ENCODE peak calls at places on chromosomes 5 and 9, in ten cellular contexts. One of them, this sample, is unnamed.

GRCh38 chr5:157492886-157493285 is 32.9 kb downstream of the NIPAL4 start:
- DNase-seq in non-pigmented ciliary epithelial cell: no peak
- DNase-seq in H4: no peak
- DNase-seq in skeletal muscle cell: no peak
- DNase-seq in stimulated activated CD4-positive, alpha-beta T cell treated with anti-CD3 and anti-CD28 coated beads, Interleukin-1b, Interleukin-23, amount 100 ng/mL, for 48 hours: no peak
- DNase-seq in stomach: no peak
- DNase-seq in activated T-cell treated with anti-CD3 and anti-CD28 coated beads for 24 hours: no peak
- DNase-seq in ELR: no peak
- DNase-seq in astrocyte of the spinal cord: no peak
- DNase-seq in right lobe of liver: no peak
- DNase-seq in this sample: no peak

GRCh38 chr5:14004598-14005394 is 60.3 kb upstream of the DNAH5 start:
- DNase-seq in stimulated activated CD4-positive, alpha-beta T cell treated with anti-CD3 and anti-CD28 coated beads, Interleukin-1b, Interleukin-23, amount 100 ng/mL, for 48 hours: no peak
- DNase-seq in H4: peak; percentile 64
- DNase-seq in stomach: no peak
- DNase-seq in activated T-cell treated with anti-CD3 and anti-CD28 coated beads for 24 hours: no peak
- DNase-seq in non-pigmented ciliary epithelial cell: no peak
- DNase-seq in ELR: no peak
- DNase-seq in astrocyte of the spinal cord: no peak
- DNase-seq in skeletal muscle cell: no peak
- DNase-seq in right lobe of liver: no peak
- DNase-seq in this sample: no peak

GRCh38 chr9:38183994-38184568 is 115.1 kb upstream of the SHB start:
- DNase-seq in H4: peak; percentile 52
- DNase-seq in stimulated activated CD4-positive, alpha-beta T cell treated with anti-CD3 and anti-CD28 coated beads, Interleukin-1b, Interleukin-23, amount 100 ng/mL, for 48 hours: no peak
- DNase-seq in astrocyte of the spinal cord: peak; percentile 28
- DNase-seq in ELR: no peak
- DNase-seq in stomach: no peak
- DNase-seq in activated T-cell treated with anti-CD3 and anti-CD28 coated beads for 24 hours: no peak
- DNase-seq in skeletal muscle cell: no peak
- DNase-seq in non-pigmented ciliary epithelial cell: no peak
- DNase-seq in right lobe of liver: no peak
- DNase-seq in this sample: peak; percentile 77

GRCh38 chr9:116798521-116798920 is 111.4 kb downstream of the TRIM32 start:
- DNase-seq in stimulated activated CD4-positive, alpha-beta T cell treated with anti-CD3 and anti-CD28 coated beads, Interleukin-1b, Interleukin-23, amount 100 ng/mL, for 48 hours: no peak
- DNase-seq in stomach: no peak
- DNase-seq in H4: no peak
- DNase-seq in activated T-cell treated with anti-CD3 and anti-CD28 coated beads for 24 hours: no peak
- DNase-seq in right lobe of liver: no peak
- DNase-seq in skeletal muscle cell: no peak
- DNase-seq in ELR: no peak
- DNase-seq in non-pigmented ciliary epithelial cell: no peak
- DNase-seq in astrocyte of the spinal cord: no peak
- DNase-seq in this sample: no peak

GRCh38 chr5:92378961-92379611 is 996.0 kb upstream of the ARRDC3 start:
- DNase-seq in astrocyte of the spinal cord: peak; percentile 56
- DNase-seq in ELR: peak; percentile 43
- DNase-seq in right lobe of liver: peak; percentile 34
- DNase-seq in stimulated activated CD4-positive, alpha-beta T cell treated with anti-CD3 and anti-CD28 coated beads, Interleukin-1b, Interleukin-23, amount 100 ng/mL, for 48 hours: no peak
- DNase-seq in skeletal muscle cell: peak; percentile 31
- DNase-seq in non-pigmented ciliary epithelial cell: peak; percentile 18
- DNase-seq in H4: no peak
- DNase-seq in stomach: no peak
- DNase-seq in activated T-cell treated with anti-CD3 and anti-CD28 coated beads for 24 hours: no peak
- DNase-seq in this sample: no peak

GRCh38 chr9:72133365-72134035 is 15.7 kb upstream of the GDA start:
- DNase-seq in stimulated activated CD4-positive, alpha-beta T cell treated with anti-CD3 and anti-CD28 coated beads, Interleukin-1b, Interleukin-23, amount 100 ng/mL, for 48 hours: no peak
- DNase-seq in right lobe of liver: no peak
- DNase-seq in non-pigmented ciliary epithelial cell: no peak
- DNase-seq in activated T-cell treated with anti-CD3 and anti-CD28 coated beads for 24 hours: no peak
- DNase-seq in skeletal muscle cell: no peak
- DNase-seq in ELR: no peak
- DNase-seq in astrocyte of the spinal cord: no peak
- DNase-seq in H4: no peak
- DNase-seq in stomach: no peak
- DNase-seq in this sample: no peak

GRCh38 chr5:92403308-92403707 is 1020.2 kb upstream of the ARRDC3 start:
- DNase-seq in right lobe of liver: no peak
- DNase-seq in activated T-cell treated with anti-CD3 and anti-CD28 coated beads for 24 hours: no peak
- DNase-seq in stimulated activated CD4-positive, alpha-beta T cell treated with anti-CD3 and anti-CD28 coated beads, Interleukin-1b, Interleukin-23, amount 100 ng/mL, for 48 hours: no peak
- DNase-seq in skeletal muscle cell: no peak
- DNase-seq in non-pigmented ciliary epithelial cell: no peak
- DNase-seq in astrocyte of the spinal cord: no peak
- DNase-seq in H4: no peak
- DNase-seq in ELR: no peak
- DNase-seq in stomach: no peak
- DNase-seq in this sample: no peak

GRCh38 chr5:101102506-101102905 is 199.4 kb upstream of the ST8SIA4 start:
- DNase-seq in activated T-cell treated with anti-CD3 and anti-CD28 coated beads for 24 hours: no peak
- DNase-seq in skeletal muscle cell: no peak
- DNase-seq in astrocyte of the spinal cord: peak; percentile 9
- DNase-seq in ELR: peak; percentile 44
- DNase-seq in stimulated activated CD4-positive, alpha-beta T cell treated with anti-CD3 and anti-CD28 coated beads, Interleukin-1b, Interleukin-23, amount 100 ng/mL, for 48 hours: no peak
- DNase-seq in stomach: no peak
- DNase-seq in non-pigmented ciliary epithelial cell: no peak
- DNase-seq in H4: no peak
- DNase-seq in right lobe of liver: no peak
- DNase-seq in this sample: no peak

GRCh38 chr5:93995126-93995621 is 253.8 kb upstream of the POU5F2 start:
- DNase-seq in skeletal muscle cell: peak; percentile 1
- DNase-seq in non-pigmented ciliary epithelial cell: peak; percentile 1
- DNase-seq in stomach: no peak
- DNase-seq in H4: peak; percentile 7
- DNase-seq in ELR: peak; percentile 20
- DNase-seq in astrocyte of the spinal cord: peak; percentile 5
- DNase-seq in activated T-cell treated with anti-CD3 and anti-CD28 coated beads for 24 hours: no peak
- DNase-seq in right lobe of liver: no peak
- DNase-seq in stimulated activated CD4-positive, alpha-beta T cell treated with anti-CD3 and anti-CD28 coated beads, Interleukin-1b, Interleukin-23, amount 100 ng/mL, for 48 hours: no peak
- DNase-seq in this sample: no peak

GRCh38 chr9:5186416-5187169 is 1.2 kb upstream of the INSL6 start:
- DNase-seq in skeletal muscle cell: peak; percentile 18
- DNase-seq in activated T-cell treated with anti-CD3 and anti-CD28 coated beads for 24 hours: peak; percentile 38
- DNase-seq in stomach: peak; percentile 59
- DNase-seq in right lobe of liver: no peak
- DNase-seq in ELR: peak; percentile 71
- DNase-seq in H4: peak; percentile 43
- DNase-seq in astrocyte of the spinal cord: peak; percentile 63
- DNase-seq in stimulated activated CD4-positive, alpha-beta T cell treated with anti-CD3 and anti-CD28 coated beads, Interleukin-1b, Interleukin-23, amount 100 ng/mL, for 48 hours: peak; percentile 43
- DNase-seq in non-pigmented ciliary epithelial cell: peak; percentile 35
- DNase-seq in this sample: peak; percentile 62

GRCh38 chr9:122777935-122778671 is 10.6 kb upstream of the OR5C1 start:
- DNase-seq in right lobe of liver: no peak
- DNase-seq in stimulated activated CD4-positive, alpha-beta T cell treated with anti-CD3 and anti-CD28 coated beads, Interleukin-1b, Interleukin-23, amount 100 ng/mL, for 48 hours: no peak
- DNase-seq in ELR: peak; percentile 47
- DNase-seq in non-pigmented ciliary epithelial cell: peak; percentile 19
- DNase-seq in stomach: no peak
- DNase-seq in H4: peak; percentile 57
- DNase-seq in skeletal muscle cell: peak; percentile 12
- DNase-seq in activated T-cell treated with anti-CD3 and anti-CD28 coated beads for 24 hours: no peak
- DNase-seq in astrocyte of the spinal cord: peak; percentile 3
- DNase-seq in this sample: no peak

GRCh38 chr5:58107704-58108103 is 352.2 kb downstream of the PLK2 start:
- DNase-seq in H4: no peak
- DNase-seq in right lobe of liver: no peak
- DNase-seq in ELR: peak; percentile 14
- DNase-seq in astrocyte of the spinal cord: peak; percentile 44
- DNase-seq in stomach: no peak
- DNase-seq in non-pigmented ciliary epithelial cell: peak; percentile 27
- DNase-seq in activated T-cell treated with anti-CD3 and anti-CD28 coated beads for 24 hours: no peak
- DNase-seq in skeletal muscle cell: peak; percentile 75
- DNase-seq in stimulated activated CD4-positive, alpha-beta T cell treated with anti-CD3 and anti-CD28 coated beads, Interleukin-1b, Interleukin-23, amount 100 ng/mL, for 48 hours: no peak
- DNase-seq in this sample: no peak

GRCh38 chr9:75993434-75993833 is 103.0 kb downstream of the PCSK5 start:
- DNase-seq in stomach: no peak
- DNase-seq in astrocyte of the spinal cord: peak; percentile 86
- DNase-seq in activated T-cell treated with anti-CD3 and anti-CD28 coated beads for 24 hours: no peak
- DNase-seq in right lobe of liver: no peak
- DNase-seq in H4: peak; percentile 17
- DNase-seq in skeletal muscle cell: peak; percentile 81
- DNase-seq in non-pigmented ciliary epithelial cell: peak; percentile 32
- DNase-seq in ELR: peak; percentile 0
- DNase-seq in stimulated activated CD4-positive, alpha-beta T cell treated with anti-CD3 and anti-CD28 coated beads, Interleukin-1b, Interleukin-23, amount 100 ng/mL, for 48 hours: no peak
- DNase-seq in this sample: no peak

GRCh38 chr9:127980056-127980705 is 608 bp downstream of the EEIG1 start:
- DNase-seq in stomach: peak; percentile 81
- DNase-seq in right lobe of liver: peak; percentile 76
- DNase-seq in activated T-cell treated with anti-CD3 and anti-CD28 coated beads for 24 hours: no peak
- DNase-seq in astrocyte of the spinal cord: peak; percentile 26
- DNase-seq in non-pigmented ciliary epithelial cell: no peak
- DNase-seq in ELR: peak; percentile 51
- DNase-seq in skeletal muscle cell: no peak
- DNase-seq in H4: no peak
- DNase-seq in stimulated activated CD4-positive, alpha-beta T cell treated with anti-CD3 and anti-CD28 coated beads, Interleukin-1b, Interleukin-23, amount 100 ng/mL, for 48 hours: no peak
- DNase-seq in this sample: peak; percentile 33

GRCh38 chr5:74963407-74963806 is 89.0 kb downstream of the GCNT4 start:
- DNase-seq in non-pigmented ciliary epithelial cell: no peak
- DNase-seq in skeletal muscle cell: no peak
- DNase-seq in stomach: no peak
- DNase-seq in activated T-cell treated with anti-CD3 and anti-CD28 coated beads for 24 hours: no peak
- DNase-seq in right lobe of liver: no peak
- DNase-seq in astrocyte of the spinal cord: no peak
- DNase-seq in ELR: no peak
- DNase-seq in stimulated activated CD4-positive, alpha-beta T cell treated with anti-CD3 and anti-CD28 coated beads, Interleukin-1b, Interleukin-23, amount 100 ng/mL, for 48 hours: no peak
- DNase-seq in H4: no peak
- DNase-seq in this sample: no peak

GRCh38 chr5:180441577-180441976 is 52.6 kb upstream of the CNOT6 start:
- DNase-seq in H4: no peak
- DNase-seq in astrocyte of the spinal cord: no peak
- DNase-seq in right lobe of liver: no peak
- DNase-seq in stomach: peak; percentile 9
- DNase-seq in non-pigmented ciliary epithelial cell: no peak
- DNase-seq in stimulated activated CD4-positive, alpha-beta T cell treated with anti-CD3 and anti-CD28 coated beads, Interleukin-1b, Interleukin-23, amount 100 ng/mL, for 48 hours: no peak
- DNase-seq in ELR: no peak
- DNase-seq in skeletal muscle cell: no peak
- DNase-seq in activated T-cell treated with anti-CD3 and anti-CD28 coated beads for 24 hours: no peak
- DNase-seq in this sample: no peak

GRCh38 chr9:99593621-99594020 is 228.1 kb upstream of the NR4A3 start:
- DNase-seq in activated T-cell treated with anti-CD3 and anti-CD28 coated beads for 24 hours: no peak
- DNase-seq in right lobe of liver: no peak
- DNase-seq in ELR: no peak
- DNase-seq in stomach: no peak
- DNase-seq in H4: peak; percentile 14
- DNase-seq in astrocyte of the spinal cord: no peak
- DNase-seq in stimulated activated CD4-positive, alpha-beta T cell treated with anti-CD3 and anti-CD28 coated beads, Interleukin-1b, Interleukin-23, amount 100 ng/mL, for 48 hours: no peak
- DNase-seq in non-pigmented ciliary epithelial cell: no peak
- DNase-seq in skeletal muscle cell: no peak
- DNase-seq in this sample: no peak

GRCh38 chr9:127021664-127022337 is 100.6 kb downstream of the ANGPTL2 start:
- DNase-seq in stomach: peak; percentile 47
- DNase-seq in skeletal muscle cell: peak; percentile 99
- DNase-seq in right lobe of liver: no peak
- DNase-seq in astrocyte of the spinal cord: peak; percentile 94
- DNase-seq in activated T-cell treated with anti-CD3 and anti-CD28 coated beads for 24 hours: no peak
- DNase-seq in H4: peak; percentile 85
- DNase-seq in stimulated activated CD4-positive, alpha-beta T cell treated with anti-CD3 and anti-CD28 coated beads, Interleukin-1b, Interleukin-23, amount 100 ng/mL, for 48 hours: no peak
- DNase-seq in ELR: peak; percentile 27
- DNase-seq in non-pigmented ciliary epithelial cell: peak; percentile 76
- DNase-seq in this sample: peak; percentile 89

GRCh38 chr5:2889946-2890475 is 138.5 kb upstream of the IRX2 start:
- DNase-seq in skeletal muscle cell: no peak
- DNase-seq in H4: no peak
- DNase-seq in non-pigmented ciliary epithelial cell: no peak
- DNase-seq in stomach: peak; percentile 14
- DNase-seq in stimulated activated CD4-positive, alpha-beta T cell treated with anti-CD3 and anti-CD28 coated beads, Interleukin-1b, Interleukin-23, amount 100 ng/mL, for 48 hours: no peak
- DNase-seq in astrocyte of the spinal cord: no peak
- DNase-seq in right lobe of liver: no peak
- DNase-seq in activated T-cell treated with anti-CD3 and anti-CD28 coated beads for 24 hours: no peak
- DNase-seq in ELR: no peak
- DNase-seq in this sample: no peak

GRCh38 chr9:127844821-127845359 is 9.6 kb downstream of the ENG start:
- DNase-seq in non-pigmented ciliary epithelial cell: no peak
- DNase-seq in activated T-cell treated with anti-CD3 and anti-CD28 coated beads for 24 hours: no peak
- DNase-seq in right lobe of liver: no peak
- DNase-seq in stimulated activated CD4-positive, alpha-beta T cell treated with anti-CD3 and anti-CD28 coated beads, Interleukin-1b, Interleukin-23, amount 100 ng/mL, for 48 hours: no peak
- DNase-seq in skeletal muscle cell: no peak
- DNase-seq in ELR: peak; percentile 53
- DNase-seq in astrocyte of the spinal cord: no peak
- DNase-seq in stomach: no peak
- DNase-seq in H4: no peak
- DNase-seq in this sample: no peak

GRCh38 chr9:121369595-121370265 is at the start of gene STOM:
- DNase-seq in stimulated activated CD4-positive, alpha-beta T cell treated with anti-CD3 and anti-CD28 coated beads, Interleukin-1b, Interleukin-23, amount 100 ng/mL, for 48 hours: peak; percentile 66
- DNase-seq in activated T-cell treated with anti-CD3 and anti-CD28 coated beads for 24 hours: no peak
- DNase-seq in stomach: peak; percentile 89
- DNase-seq in non-pigmented ciliary epithelial cell: no peak
- DNase-seq in H4: peak; percentile 74
- DNase-seq in skeletal muscle cell: no peak
- DNase-seq in right lobe of liver: peak; percentile 96
- DNase-seq in astrocyte of the spinal cord: peak; percentile 77
- DNase-seq in ELR: peak; percentile 88
- DNase-seq in this sample: peak; percentile 78

GRCh38 chr5:1501372-1502045 is 22.3 kb downstream of the LPCAT1 start:
- DNase-seq in non-pigmented ciliary epithelial cell: no peak
- DNase-seq in stomach: no peak
- DNase-seq in right lobe of liver: no peak
- DNase-seq in skeletal muscle cell: no peak
- DNase-seq in astrocyte of the spinal cord: no peak
- DNase-seq in activated T-cell treated with anti-CD3 and anti-CD28 coated beads for 24 hours: no peak
- DNase-seq in ELR: no peak
- DNase-seq in H4: no peak
- DNase-seq in stimulated activated CD4-positive, alpha-beta T cell treated with anti-CD3 and anti-CD28 coated beads, Interleukin-1b, Interleukin-23, amount 100 ng/mL, for 48 hours: no peak
- DNase-seq in this sample: no peak

GRCh38 chr5:39373797-39374196 is 9.5 kb upstream of the C9 start:
- DNase-seq in right lobe of liver: no peak
- DNase-seq in stomach: no peak
- DNase-seq in H4: no peak
- DNase-seq in skeletal muscle cell: no peak
- DNase-seq in non-pigmented ciliary epithelial cell: no peak
- DNase-seq in ELR: no peak
- DNase-seq in stimulated activated CD4-positive, alpha-beta T cell treated with anti-CD3 and anti-CD28 coated beads, Interleukin-1b, Interleukin-23, amount 100 ng/mL, for 48 hours: no peak
- DNase-seq in astrocyte of the spinal cord: no peak
- DNase-seq in activated T-cell treated with anti-CD3 and anti-CD28 coated beads for 24 hours: no peak
- DNase-seq in this sample: no peak

GRCh38 chr9:123421211-123421585 is 65.2 kb downstream of the CRB2 start:
- DNase-seq in skeletal muscle cell: no peak
- DNase-seq in astrocyte of the spinal cord: no peak
- DNase-seq in H4: no peak
- DNase-seq in ELR: no peak
- DNase-seq in stimulated activated CD4-positive, alpha-beta T cell treated with anti-CD3 and anti-CD28 coated beads, Interleukin-1b, Interleukin-23, amount 100 ng/mL, for 48 hours: no peak
- DNase-seq in stomach: no peak
- DNase-seq in right lobe of liver: peak; percentile 10
- DNase-seq in non-pigmented ciliary epithelial cell: no peak
- DNase-seq in activated T-cell treated with anti-CD3 and anti-CD28 coated beads for 24 hours: no peak
- DNase-seq in this sample: no peak

GRCh38 chr9:83920469-83920941 is 727 bp downstream of the KIF27 start:
- DNase-seq in activated T-cell treated with anti-CD3 and anti-CD28 coated beads for 24 hours: no peak
- DNase-seq in ELR: peak; percentile 40
- DNase-seq in right lobe of liver: no peak
- DNase-seq in astrocyte of the spinal cord: peak; percentile 71
- DNase-seq in non-pigmented ciliary epithelial cell: no peak
- DNase-seq in stimulated activated CD4-positive, alpha-beta T cell treated with anti-CD3 and anti-CD28 coated beads, Interleukin-1b, Interleukin-23, amount 100 ng/mL, for 48 hours: no peak
- DNase-seq in skeletal muscle cell: no peak
- DNase-seq in stomach: peak; percentile 62
- DNase-seq in H4: peak; percentile 45
- DNase-seq in this sample: no peak